ENCODE peak calls at places on chromosomes 7 and 10, in four cellular contexts. N is A549, J is HepG2, K is K562. F is an unnamed sample.

GRCh38 chr10:69217119-69217754 is 2.9 kb upstream of the HKDC1 start:
- DNase-seq in J (peak), K (no peak), N (peak), F (no peak)

GRCh38 chr10:48459270-48460147 is 145.4 kb downstream of the ARHGAP22 start:
- DNase-seq in J (no peak), N (no peak), K (peak), F (peak)

GRCh38 chr10:125016123-125016522 is 74.2 kb downstream of the ZRANB1 start:
- DNase-seq in N (no peak), K (no peak), J (no peak), F (no peak)

GRCh38 chr10:11379771-11380170 is 231.7 kb downstream of the USP6NL start:
- DNase-seq in J (no peak), K (no peak), N (no peak), F (no peak)

GRCh38 chr10:132779850-132780249 is 6.1 kb downstream of the NKX6-2 start:
- DNase-seq in J (no peak), K (no peak), N (no peak), F (no peak)

GRCh38 chr10:5888843-5889623 is 660 bp downstream of the ANKRD16 start:
- DNase-seq in N (peak), K (peak), J (peak), F (peak)

GRCh38 chr10:2980791-2981360 is 86.5 kb upstream of the PFKP start:
- DNase-seq in J (no peak), K (no peak), N (peak), F (no peak)

GRCh38 chr10:125375210-125375609 is 214.8 kb upstream of the CTBP2 start:
- DNase-seq in N (peak), K (no peak), J (no peak), F (no peak)

GRCh38 chr7:91425149-91425548 is 160.9 kb downstream of the FZD1 start:
- DNase-seq in K (no peak), J (no peak), N (no peak), F (no peak)

GRCh38 chr7:147406521-147407115 is 1183.9 kb upstream of the C7orf33 start:
- DNase-seq in N (no peak), K (no peak), J (no peak), F (no peak)

GRCh38 chr10:21801609-21802008 is 201.9 kb downstream of the DNAJC1 start:
- DNase-seq in K (no peak), N (no peak), J (no peak), F (no peak)

GRCh38 chr10:99945286-99945685 is 64.5 kb downstream of the DNMBP start:
- DNase-seq in J (no peak), N (peak), K (no peak), F (no peak)

GRCh38 chr7:4189151-4189570 is 492.9 kb upstream of the FOXK1 start:
- DNase-seq in K (no peak), N (no peak), J (no peak), F (no peak)

GRCh38 chr10:97874332-97874731 is 24.7 kb downstream of the GOLGA7B start:
- DNase-seq in K (no peak), J (no peak), N (no peak), F (no peak)

GRCh38 chr7:93926800-93927199 is 5.3 kb downstream of the GNG11 start:
- DNase-seq in J (no peak), K (no peak), N (no peak), F (no peak)
- TF ChIP-seq CTCF in J (no peak), K (no peak), N (no peak), F (no peak)

DNA sequence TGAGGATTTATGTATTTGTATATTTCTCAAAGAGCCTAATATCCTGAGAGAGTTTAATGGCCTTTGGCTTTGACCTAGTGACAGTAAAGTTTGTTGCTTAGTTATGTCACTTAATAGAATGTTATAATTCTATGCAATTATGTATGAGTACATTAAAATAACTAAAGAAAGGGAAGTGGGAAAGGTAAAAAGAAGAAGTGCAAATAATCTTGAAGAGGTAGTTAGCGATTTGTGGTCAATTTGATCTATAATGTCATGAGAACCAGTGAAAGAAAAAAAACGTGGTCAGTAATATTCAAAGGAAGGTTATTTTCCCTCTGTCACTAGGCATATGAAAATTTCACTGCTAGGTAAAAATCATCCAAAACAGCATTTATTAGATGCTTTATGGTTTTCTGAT is 143.4 kb upstream of the LSM8 start:
- DNase-seq in N (no peak), J (no peak), K (no peak), F (no peak)
- TF ChIP-seq NR3C1 in N (no peak), J (no peak), K (no peak), F (no peak)

GRCh38 chr7:23072043-23072442 is 33.5 kb upstream of the KLHL7 start:
- DNase-seq in K (no peak), N (peak), J (no peak), F (no peak)
- TF ChIP-seq CTCF in K (peak), N (peak), J (peak), F (no peak)

GRCh38 chr10:123833170-123833850 is 58.3 kb downstream of the CPXM2 start:
- DNase-seq in J (no peak), N (no peak), K (no peak), F (no peak)
- TF ChIP-seq NR3C1 in J (no peak), N (no peak), K (no peak), F (no peak)

GRCh38 chr10:89555688-89556445 is 20.5 kb upstream of the SLC16A12 start:
- DNase-seq in J (no peak), K (no peak), N (peak), F (peak)
- TF ChIP-seq CTCF in J (peak), K (peak), N (no peak), F (no peak)

GRCh38 chr10:106360870-106361269 is 803.6 kb downstream of the SORCS1 start:
- DNase-seq in J (no peak), N (no peak), K (no peak), F (no peak)
- TF ChIP-seq NR3C1 in J (no peak), N (no peak), K (no peak), F (no peak)

DNA sequence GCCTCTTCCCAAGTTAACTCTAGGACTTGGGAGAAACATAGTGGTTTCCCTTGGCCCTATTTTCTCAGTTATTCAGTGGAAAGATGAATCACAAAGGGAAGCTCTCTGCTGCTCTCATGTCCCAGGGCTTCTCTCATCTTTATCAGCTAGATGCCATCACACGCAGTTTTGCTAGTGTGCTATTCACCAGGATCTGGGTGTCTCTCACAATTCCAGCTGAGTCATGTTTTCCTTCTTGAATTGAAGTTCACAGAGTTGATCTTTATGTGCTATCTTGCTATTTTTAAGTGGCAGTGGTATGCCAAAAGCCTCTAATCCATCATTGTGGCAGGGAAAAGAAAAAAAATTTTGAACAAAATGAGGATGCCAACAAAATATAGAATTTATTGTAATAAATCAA is 101.3 kb downstream of the TWIST1 start:
- DNase-seq in J (no peak), K (no peak), N (no peak), F (no peak)
- TF ChIP-seq CTCF in J (no peak), K (no peak), N (no peak), F (no peak)